ENCODE peak calls at places on chromosomes 13 and 19, in five cellular contexts. T is NCI-H345, C is MCF 10A, S is mucosa of descending colon, R is left lung. D is an unnamed sample.

GRCh38 chr19:38676878-38677646 is 29.6 kb downstream of the ACTN4 start:
- DNase-seq in T (no peak), C (no peak), S (no peak), R (no peak), D (no peak)

GRCh38 chr19:11098861-11099260 is 9.6 kb downstream of the LDLR start:
- DNase-seq in T (no peak), C (no peak), S (no peak), R (no peak), D (no peak)

GRCh38 chr13:101211261-101211660 is 205.0 kb downstream of the NALCN start:
- DNase-seq in T (no peak), C (peak), S (no peak), R (no peak), D (no peak)

GRCh38 chr19:37986048-37986750 is 79.2 kb downstream of the SIPA1L3 start:
- DNase-seq in T (peak), C (no peak), S (peak), R (no peak), D (peak)

GRCh38 chr13:110301606-110302131 is 5.3 kb downstream of the COL4A1 start:
- DNase-seq in T (no peak), C (no peak), S (no peak), R (no peak), D (no peak)

GRCh38 chr19:1587872-1588271 is 4.8 kb downstream of the MBD3 start:
- DNase-seq in T (no peak), C (peak), S (no peak), R (no peak), D (no peak)

GRCh38 chr19:35754365-35755139 is 2.3 kb downstream of the HSPB6 start:
- DNase-seq in T (no peak), C (no peak), S (no peak), R (no peak), D (no peak)

GRCh38 chr13:107450931-107451330 is 764.4 kb downstream of the LIG4 start:
- DNase-seq in T (no peak), C (peak), S (no peak), R (peak), D (no peak)

GRCh38 chr13:84393981-84394625 is 511.8 kb upstream of the SLITRK1 start:
- DNase-seq in T (no peak), C (peak), S (no peak), R (no peak), D (no peak)

GRCh38 chr19:3250675-3251074 is 26.2 kb downstream of the CELF5 start:
- DNase-seq in T (no peak), C (peak), S (peak), R (no peak), D (peak)

GRCh38 chr13:101140087-101140770 is 276.1 kb downstream of the NALCN start:
- DNase-seq in T (no peak), C (no peak), S (no peak), R (no peak), D (no peak)

GRCh38 chr19:5585461-5586299 is 17.9 kb upstream of the TINCR start:
- DNase-seq in T (no peak), C (no peak), S (no peak), R (no peak), D (no peak)

GRCh38 chr19:12695997-12696365 is 450 bp downstream of the FBXW9 start:
- DNase-seq in T (no peak), C (no peak), S (no peak), R (peak), D (no peak)

GRCh38 chr13:73451120-73452029 is 392.6 kb downstream of the KLF5 start:
- DNase-seq in T (no peak), C (no peak), S (peak), R (no peak), D (no peak)

GRCh38 chr13:36904219-36904618 is 15.8 kb downstream of the SMAD9 start:
- DNase-seq in T (peak), C (no peak), S (no peak), R (no peak), D (no peak)

GRCh38 chr13:72164811-72165210 is 297.8 kb upstream of the DACH1 start:
- DNase-seq in T (no peak), C (no peak), S (no peak), R (no peak), D (no peak)

GRCh38 chr13:109154146-109154545 is 524.7 kb downstream of the MYO16 start:
- DNase-seq in T (no peak), C (peak), S (no peak), R (no peak), D (no peak)

GRCh38 chr19:49231389-49231788 is 73.8 kb downstream of the TRPM4 start:
- DNase-seq in T (no peak), C (no peak), S (no peak), R (no peak), D (no peak)

GRCh38 chr19:47231215-47232054 is 436 bp upstream of the BBC3 start:
- DNase-seq in T (peak), C (peak), S (peak), R (peak), D (peak)

GRCh38 chr19:54209748-54210494 is 9.3 kb downstream of the RPS9 start:
- DNase-seq in T (peak), C (peak), S (peak), R (peak), D (peak)

GRCh38 chr13:37460211-37460610 is 138.4 kb downstream of the POSTN start:
- DNase-seq in T (no peak), C (no peak), S (no peak), R (no peak), D (no peak)

GRCh38 chr13:113633485-113633873 is 24.5 kb downstream of the ATP4B start:
- DNase-seq in T (no peak), C (no peak), S (peak), R (no peak), D (no peak)

GRCh38 chr13:22162889-22163288 is 492.0 kb downstream of the FGF9 start:
- DNase-seq in T (no peak), C (no peak), S (no peak), R (no peak), D (no peak)

GRCh38 chr13:109381546-109382180 is 404.7 kb downstream of the IRS2 start:
- DNase-seq in T (no peak), C (peak), S (no peak), R (no peak), D (no peak)

GRCh38 chr13:76836311-76836710 is 49.9 kb downstream of the KCTD12 start:
- DNase-seq in T (no peak), C (no peak), S (no peak), R (no peak), D (no peak)

GRCh38 chr19:35587326-35587725 is 1.4 kb downstream of the PMIS2 start:
- DNase-seq in T (no peak), C (no peak), S (no peak), R (no peak), D (no peak)

GRCh38 chr19:1122021-1122971 is 18.5 kb downstream of the GPX4 start:
- DNase-seq in T (no peak), C (no peak), S (no peak), R (no peak), D (no peak)

GRCh38 chr13:51148952-51149573 is 38.0 kb upstream of the C13orf42 start:
- DNase-seq in T (peak), C (peak), S (no peak), R (no peak), D (peak)

GRCh38 chr19:44282846-44283245 is 22.0 kb downstream of the ZNF235 start:
- DNase-seq in T (no peak), C (no peak), S (no peak), R (no peak), D (no peak)

GRCh38 chr13:102729560-102730275 is 34.9 kb upstream of the METTL21C start:
- DNase-seq in T (no peak), C (peak), S (no peak), R (no peak), D (no peak)

GRCh38 chr19:53537126-53537522 is 821 bp upstream of the ZNF331 start:
- DNase-seq in T (no peak), C (no peak), S (no peak), R (no peak), D (no peak)

GRCh38 chr19:41013359-41013758 is 22.3 kb downstream of the CYP2B6 start:
- DNase-seq in T (no peak), C (no peak), S (no peak), R (no peak), D (no peak)

GRCh38 chr19:28838909-28839308 is 374.0 kb downstream of the UQCRFS1 start:
- DNase-seq in T (no peak), C (no peak), S (no peak), R (no peak), D (no peak)

GRCh38 chr19:43438291-43439162 is 23.8 kb downstream of the TEX101 start:
- DNase-seq in T (no peak), C (peak), S (peak), R (no peak), D (no peak)

D was measured in Karpas-422.